ENCODE peak calls at places on chromosome 12, in four cellular contexts. One of them, this sample, is unnamed.

GRCh38 chr12:120914794-120915193 is 10.6 kb upstream of the SPPL3 start:
- DNase-seq in HepG2: no peak
- DNase-seq in WTC11: no peak
- DNase-seq in H1: no peak
- DNase-seq in this sample: no peak

GRCh38 chr12:121537814-121538698 is 42.8 kb downstream of the KDM2B start:
- DNase-seq in HepG2: no peak
- DNase-seq in WTC11: no peak
- DNase-seq in H1: no peak
- DNase-seq in this sample: no peak

GRCh38 chr12:66399626-66399931 is 97.3 kb downstream of the HELB start:
- DNase-seq in HepG2: no peak
- DNase-seq in WTC11: no peak
- DNase-seq in H1: no peak
- DNase-seq in this sample: no peak

GRCh38 chr12:53061404-53062010 is 11.6 kb downstream of the TNS2 start:
- DNase-seq in HepG2: peak; percentile 92
- DNase-seq in WTC11: peak; percentile 57
- DNase-seq in H1: no peak
- DNase-seq in this sample: peak; percentile 51

GRCh38 chr12:120873231-120873630 is 30.9 kb downstream of the SPPL3 start:
- DNase-seq in HepG2: no peak
- DNase-seq in WTC11: no peak
- DNase-seq in H1: no peak
- DNase-seq in this sample: no peak

GRCh38 chr12:119613319-119613936 is 19.9 kb downstream of the TMEM233 start:
- DNase-seq in HepG2: peak; percentile 34
- DNase-seq in WTC11: no peak
- DNase-seq in H1: no peak
- DNase-seq in this sample: no peak

GRCh38 chr12:78580296-78580695 is 284.3 kb upstream of the SYT1 start:
- DNase-seq in HepG2: no peak
- DNase-seq in WTC11: no peak
- DNase-seq in H1: no peak
- DNase-seq in this sample: no peak

GRCh38 chr12:1584326-1584725 is 10.1 kb downstream of the FBXL14 start:
- DNase-seq in HepG2: no peak
- DNase-seq in WTC11: no peak
- DNase-seq in H1: no peak
- DNase-seq in this sample: no peak

GRCh38 chr12:124713436-124714082 is 146.1 kb upstream of the NCOR2 start:
- DNase-seq in HepG2: no peak
- DNase-seq in WTC11: no peak
- DNase-seq in H1: no peak
- DNase-seq in this sample: no peak

GRCh38 chr12:104551313-104551931 is 94.7 kb downstream of the CHST11 start:
- DNase-seq in HepG2: no peak
- DNase-seq in WTC11: no peak
- DNase-seq in H1: no peak
- DNase-seq in this sample: no peak

GRCh38 chr12:77049767-77050353 is 15.5 kb downstream of the E2F7 start:
- DNase-seq in HepG2: peak; percentile 69
- DNase-seq in WTC11: no peak
- DNase-seq in H1: no peak
- DNase-seq in this sample: peak; percentile 57

GRCh38 chr12:122203968-122204828 is 689 bp downstream of the B3GNT4 start:
- DNase-seq in HepG2: no peak
- DNase-seq in WTC11: peak; percentile 48
- DNase-seq in H1: peak; percentile 63
- DNase-seq in this sample: no peak

GRCh38 chr12:77957034-77957433 is 126.3 kb downstream of the NAV3 start:
- DNase-seq in HepG2: no peak
- DNase-seq in WTC11: no peak
- DNase-seq in H1: no peak
- DNase-seq in this sample: no peak

GRCh38 chr12:104448475-104448874 is 8.3 kb upstream of the CHST11 start:
- DNase-seq in HepG2: no peak
- DNase-seq in WTC11: no peak
- DNase-seq in H1: no peak
- DNase-seq in this sample: no peak

GRCh38 chr12:95943231-95943842 is at the start of gene AMDHD1:
- DNase-seq in HepG2: peak; percentile 45
- DNase-seq in WTC11: peak; percentile 65
- DNase-seq in H1: peak; percentile 77
- DNase-seq in this sample: no peak

GRCh38 chr12:31009976-31010375 is 63.7 kb upstream of the DDX11 start:
- DNase-seq in HepG2: no peak
- DNase-seq in WTC11: no peak
- DNase-seq in H1: no peak
- DNase-seq in this sample: no peak

GRCh38 chr12:43009307-43009706 is 419.8 kb upstream of the PRICKLE1 start:
- DNase-seq in HepG2: no peak
- DNase-seq in WTC11: no peak
- DNase-seq in H1: no peak
- DNase-seq in this sample: no peak

GRCh38 chr12:80861636-80862378 is 75.9 kb downstream of the LIN7A start:
- DNase-seq in HepG2: no peak
- DNase-seq in WTC11: no peak
- DNase-seq in H1: no peak
- DNase-seq in this sample: no peak

GRCh38 chr12:14665354-14666348 is 30.7 kb downstream of the GUCY2C start:
- DNase-seq in HepG2: no peak
- DNase-seq in WTC11: peak; percentile 41
- DNase-seq in H1: peak; percentile 51
- DNase-seq in this sample: no peak

GRCh38 chr12:51752490-51752889 is 96.0 kb downstream of the FIGNL2 start:
- DNase-seq in HepG2: no peak
- DNase-seq in WTC11: no peak
- DNase-seq in H1: no peak
- DNase-seq in this sample: peak; percentile 26

GRCh38 chr12:49939707-49940106 is 10.8 kb upstream of the AQP2 start:
- DNase-seq in HepG2: no peak
- DNase-seq in WTC11: no peak
- DNase-seq in H1: no peak
- DNase-seq in this sample: no peak

GRCh38 chr12:57868870-57869609 is 22.5 kb upstream of the CTDSP2 start:
- DNase-seq in HepG2: no peak
- DNase-seq in WTC11: no peak
- DNase-seq in H1: peak; percentile 64
- DNase-seq in this sample: no peak

DNA sequence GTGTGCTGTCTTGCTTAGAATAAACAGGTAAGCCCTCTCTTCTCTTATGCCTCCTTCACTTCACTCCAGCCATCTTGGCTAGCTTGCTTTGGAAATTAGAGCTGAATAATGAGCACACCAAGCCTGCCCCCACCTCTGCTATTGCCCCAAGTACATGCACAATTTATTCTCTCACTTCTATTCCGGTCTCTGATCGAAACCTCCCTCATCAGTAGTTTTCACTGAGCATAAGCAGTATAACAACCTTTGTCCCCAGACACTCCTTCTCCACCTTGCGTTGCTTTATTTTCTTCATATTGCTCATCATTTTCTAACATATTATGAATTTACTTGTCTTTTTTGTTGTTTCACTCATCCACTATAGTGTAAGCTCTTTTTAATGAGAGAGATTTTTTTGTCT is 253.4 kb downstream of the GXYLT1 start:
- DNase-seq in HepG2: no peak
- DNase-seq in WTC11: no peak
- DNase-seq in H1: no peak
- DNase-seq in this sample: no peak
- TF ChIP-seq JUN in HepG2: no peak
- TF ChIP-seq JUN in WTC11: no peak
- TF ChIP-seq JUN in H1: no peak
- TF ChIP-seq JUN in this sample: no peak

GRCh38 chr12:3313655-3314305 is 177.2 kb upstream of the PRMT8 start:
- DNase-seq in HepG2: peak; percentile 40
- DNase-seq in WTC11: peak; percentile 62
- DNase-seq in H1: no peak
- DNase-seq in this sample: peak; percentile 12

GRCh38 chr12:3316776-3317480 is 174.1 kb upstream of the PRMT8 start:
- DNase-seq in HepG2: no peak
- DNase-seq in WTC11: no peak
- DNase-seq in H1: no peak
- DNase-seq in this sample: no peak

GRCh38 chr12:3314306-3314663 is 176.7 kb upstream of the PRMT8 start:
- DNase-seq in HepG2: no peak
- DNase-seq in WTC11: no peak
- DNase-seq in H1: no peak
- DNase-seq in this sample: peak; percentile 7

GRCh38 chr12:3313066-3313465 is 177.9 kb upstream of the PRMT8 start:
- DNase-seq in HepG2: no peak
- DNase-seq in WTC11: no peak
- DNase-seq in H1: no peak
- DNase-seq in this sample: no peak

DNA sequence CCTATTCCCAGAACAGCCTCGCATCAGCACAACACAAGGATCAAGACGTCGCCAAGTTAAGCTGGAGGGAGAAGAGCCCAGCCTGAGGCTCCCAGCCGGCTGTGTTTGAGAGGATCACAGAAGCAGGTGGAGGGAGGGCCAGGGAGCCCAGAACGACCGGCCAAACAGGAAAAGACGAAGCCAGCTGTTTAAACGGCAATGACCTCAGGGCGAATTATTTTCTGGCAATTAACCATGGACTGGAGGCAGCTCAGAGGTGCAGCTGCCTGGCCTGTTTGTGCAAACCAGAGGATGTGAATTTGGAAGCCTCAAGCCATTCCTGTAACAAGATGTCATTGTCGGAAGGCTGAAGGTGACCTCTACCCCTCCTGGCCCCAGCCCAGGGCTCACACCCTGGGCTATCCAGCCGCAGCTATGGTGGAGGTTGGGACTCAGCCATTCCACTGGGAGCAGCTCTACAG is 175.8 kb upstream of the PRMT8 start:
- DNase-seq in HepG2: no peak
- DNase-seq in WTC11: no peak
- DNase-seq in H1: no peak
- DNase-seq in this sample: no peak
- TF ChIP-seq SP1 in HepG2: no peak
- TF ChIP-seq SP1 in WTC11: no peak
- TF ChIP-seq SP1 in H1: no peak
- TF ChIP-seq SP1 in this sample: no peak

DNA sequence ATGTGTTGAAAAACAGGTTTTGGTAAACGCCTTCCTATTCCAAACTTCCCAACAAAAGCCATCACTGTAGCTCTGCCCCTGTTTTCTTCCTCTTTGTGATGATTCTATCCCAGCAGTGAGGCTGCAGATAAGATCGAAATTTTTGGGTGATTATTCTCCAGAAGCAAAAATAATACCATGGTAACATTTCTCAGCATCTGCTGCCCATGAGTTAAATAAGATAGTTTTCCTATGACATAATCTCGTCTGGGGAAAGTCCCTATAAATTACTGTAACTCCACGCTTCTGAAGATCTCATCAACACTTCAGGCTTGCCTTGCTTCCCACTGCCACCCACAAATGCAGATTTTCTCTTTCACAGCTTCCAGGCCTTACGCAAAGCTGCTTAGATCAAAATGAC is 24.5 kb upstream of the PTPRB start:
- DNase-seq in HepG2: no peak
- DNase-seq in WTC11: no peak
- DNase-seq in H1: no peak
- DNase-seq in this sample: no peak
- TF ChIP-seq JUN in HepG2: no peak
- TF ChIP-seq JUN in WTC11: no peak
- TF ChIP-seq JUN in H1: no peak
- TF ChIP-seq JUN in this sample: no peak

GRCh38 chr12:91913651-91914050 is 232.0 kb downstream of the BTG1 start:
- DNase-seq in HepG2: no peak
- DNase-seq in WTC11: no peak
- DNase-seq in H1: no peak
- DNase-seq in this sample: no peak
- TF ChIP-seq SP1 in HepG2: no peak
- TF ChIP-seq SP1 in WTC11: no peak
- TF ChIP-seq SP1 in H1: no peak
- TF ChIP-seq SP1 in this sample: no peak

GRCh38 chr12:116188581-116188980 is 88.9 kb downstream of the MED13L start:
- DNase-seq in HepG2: no peak
- DNase-seq in WTC11: no peak
- DNase-seq in H1: no peak
- DNase-seq in this sample: no peak

GRCh38 chr12:116187158-116187511 is 90.4 kb downstream of the MED13L start:
- DNase-seq in HepG2: no peak
- DNase-seq in WTC11: no peak
- DNase-seq in H1: no peak
- DNase-seq in this sample: no peak

GRCh38 chr12:116183741-116184141 is 93.8 kb downstream of the MED13L start:
- DNase-seq in HepG2: no peak
- DNase-seq in WTC11: no peak
- DNase-seq in H1: no peak
- DNase-seq in this sample: no peak

GRCh38 chr12:116184766-116185165 is 92.7 kb downstream of the MED13L start:
- DNase-seq in HepG2: no peak
- DNase-seq in WTC11: no peak
- DNase-seq in H1: no peak
- DNase-seq in this sample: no peak

DNA sequence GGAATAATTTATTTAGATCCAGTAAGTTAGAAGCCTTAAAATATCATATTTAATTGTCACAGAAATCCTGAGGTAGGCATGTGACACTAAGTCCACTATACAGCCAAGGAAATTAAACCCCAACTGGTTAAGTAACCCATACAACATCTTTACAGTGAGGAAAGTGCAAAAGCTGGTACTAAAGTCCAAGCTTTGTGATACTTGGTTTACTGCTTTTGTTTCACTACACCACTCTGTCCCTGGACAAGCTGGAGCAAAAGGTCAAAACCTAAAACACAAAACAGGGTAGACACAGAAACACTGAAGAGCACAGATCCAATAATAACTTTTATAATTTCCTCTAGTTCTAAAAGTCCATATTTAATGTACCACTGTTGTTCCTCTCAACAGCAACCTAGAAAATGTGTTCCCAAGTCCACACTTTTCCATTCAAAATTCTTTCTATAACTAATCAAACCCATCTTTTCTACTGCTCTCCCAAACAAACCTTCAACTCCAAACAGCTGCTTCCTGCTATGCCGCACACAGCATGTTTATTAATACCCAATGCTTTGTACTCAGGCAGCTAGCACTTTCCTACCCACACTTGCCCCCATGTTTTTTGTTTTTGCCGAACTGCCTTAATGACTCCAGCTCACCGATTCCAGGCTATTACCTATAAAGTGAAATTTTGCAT is 90.9 kb downstream of the MED13L start:
- DNase-seq in HepG2: peak; percentile 36
- DNase-seq in WTC11: no peak
- DNase-seq in H1: no peak
- DNase-seq in this sample: no peak
- TF ChIP-seq JUN in HepG2: no peak
- TF ChIP-seq JUN in WTC11: no peak
- TF ChIP-seq JUN in H1: no peak
- TF ChIP-seq JUN in this sample: no peak

GRCh38 chr12:39553476-39553875 is 66.1 kb downstream of the ABCD2 start:
- DNase-seq in HepG2: no peak
- DNase-seq in WTC11: no peak
- DNase-seq in H1: no peak
- DNase-seq in this sample: no peak
- TF ChIP-seq SP1 in HepG2: no peak
- TF ChIP-seq SP1 in WTC11: no peak
- TF ChIP-seq SP1 in H1: no peak
- TF ChIP-seq SP1 in this sample: no peak

This sample was measured in K562.